ENCODE peak calls at places on chromosomes 4 and X, in nine cellular contexts. One of them, this sample, is unnamed.

GRCh38 chr4:27081675-27082579 is 221.3 kb downstream of the STIM2 start:
- DNase-seq in Caco-2: no peak
- DNase-seq in tibial artery: no peak
- DNase-seq in K562: no peak
- DNase-seq in HL-60: peak
- DNase-seq in coronary artery: no peak
- DNase-seq in cardiac fibroblast: no peak
- DNase-seq in GM13977: no peak
- DNase-seq in astrocyte of the cerebellum: no peak
- DNase-seq in this sample: no peak

GRCh38 chr4:2842667-2843022 is 999 bp upstream of the ADD1 start:
- DNase-seq in Caco-2: no peak
- DNase-seq in tibial artery: no peak
- DNase-seq in K562: no peak
- DNase-seq in HL-60: no peak
- DNase-seq in coronary artery: no peak
- DNase-seq in cardiac fibroblast: no peak
- DNase-seq in GM13977: no peak
- DNase-seq in astrocyte of the cerebellum: no peak
- DNase-seq in this sample: no peak

GRCh38 chr4:79235074-79235473 is 90.8 kb downstream of the NAA11 start:
- DNase-seq in Caco-2: no peak
- DNase-seq in tibial artery: no peak
- DNase-seq in K562: no peak
- DNase-seq in HL-60: no peak
- DNase-seq in coronary artery: no peak
- DNase-seq in cardiac fibroblast: no peak
- DNase-seq in GM13977: no peak
- DNase-seq in astrocyte of the cerebellum: no peak
- DNase-seq in this sample: no peak

GRCh38 chrX:21800344-21800770 is 39.1 kb upstream of the MBTPS2 start:
- DNase-seq in Caco-2: no peak
- DNase-seq in tibial artery: no peak
- DNase-seq in K562: no peak
- DNase-seq in HL-60: no peak
- DNase-seq in coronary artery: no peak
- DNase-seq in cardiac fibroblast: no peak
- DNase-seq in GM13977: no peak
- DNase-seq in astrocyte of the cerebellum: peak
- DNase-seq in this sample: no peak

GRCh38 chr4:15348236-15348635 is 79.6 kb upstream of the C1QTNF7 start:
- DNase-seq in Caco-2: peak
- DNase-seq in tibial artery: no peak
- DNase-seq in K562: no peak
- DNase-seq in HL-60: no peak
- DNase-seq in coronary artery: no peak
- DNase-seq in cardiac fibroblast: no peak
- DNase-seq in GM13977: no peak
- DNase-seq in astrocyte of the cerebellum: no peak
- DNase-seq in this sample: no peak

GRCh38 chr4:101643201-101643600 is 147.3 kb upstream of the BANK1 start:
- DNase-seq in Caco-2: no peak
- DNase-seq in tibial artery: no peak
- DNase-seq in K562: no peak
- DNase-seq in HL-60: no peak
- DNase-seq in coronary artery: no peak
- DNase-seq in cardiac fibroblast: no peak
- DNase-seq in GM13977: no peak
- DNase-seq in astrocyte of the cerebellum: no peak
- DNase-seq in this sample: no peak

GRCh38 chr4:107908377-107908776 is 23.0 kb upstream of the CYP2U1 start:
- DNase-seq in Caco-2: no peak
- DNase-seq in tibial artery: no peak
- DNase-seq in K562: no peak
- DNase-seq in HL-60: no peak
- DNase-seq in coronary artery: no peak
- DNase-seq in cardiac fibroblast: no peak
- DNase-seq in GM13977: no peak
- DNase-seq in astrocyte of the cerebellum: no peak
- DNase-seq in this sample: no peak

GRCh38 chrX:28398352-28398751 is 188.9 kb upstream of the IL1RAPL1 start:
- DNase-seq in Caco-2: no peak
- DNase-seq in tibial artery: no peak
- DNase-seq in K562: no peak
- DNase-seq in HL-60: no peak
- DNase-seq in coronary artery: no peak
- DNase-seq in cardiac fibroblast: no peak
- DNase-seq in GM13977: no peak
- DNase-seq in astrocyte of the cerebellum: no peak
- DNase-seq in this sample: no peak

GRCh38 chrX:118718737-118719136 is 8.7 kb upstream of the IL13RA1 start:
- DNase-seq in Caco-2: no peak
- DNase-seq in tibial artery: no peak
- DNase-seq in K562: no peak
- DNase-seq in HL-60: no peak
- DNase-seq in coronary artery: no peak
- DNase-seq in cardiac fibroblast: no peak
- DNase-seq in GM13977: no peak
- DNase-seq in astrocyte of the cerebellum: no peak
- DNase-seq in this sample: no peak

GRCh38 chr4:63693321-63693720 is 715.9 kb downstream of the TECRL start:
- DNase-seq in Caco-2: no peak
- DNase-seq in tibial artery: no peak
- DNase-seq in K562: no peak
- DNase-seq in HL-60: no peak
- DNase-seq in coronary artery: no peak
- DNase-seq in cardiac fibroblast: peak
- DNase-seq in GM13977: no peak
- DNase-seq in astrocyte of the cerebellum: no peak
- DNase-seq in this sample: no peak

GRCh38 chrX:72057331-72057730 is 74.4 kb downstream of the RTL5 start:
- DNase-seq in Caco-2: no peak
- DNase-seq in tibial artery: no peak
- DNase-seq in K562: no peak
- DNase-seq in HL-60: peak
- DNase-seq in coronary artery: peak
- DNase-seq in cardiac fibroblast: no peak
- DNase-seq in GM13977: no peak
- DNase-seq in astrocyte of the cerebellum: no peak
- DNase-seq in this sample: no peak

GRCh38 chr4:879730-880079 is 52.4 kb downstream of the GAK start:
- DNase-seq in Caco-2: no peak
- DNase-seq in tibial artery: no peak
- DNase-seq in K562: no peak
- DNase-seq in HL-60: no peak
- DNase-seq in coronary artery: no peak
- DNase-seq in cardiac fibroblast: no peak
- DNase-seq in GM13977: peak
- DNase-seq in astrocyte of the cerebellum: no peak
- DNase-seq in this sample: peak

GRCh38 chr4:106034751-106035150 is 139.5 kb downstream of the NPNT start:
- DNase-seq in Caco-2: no peak
- DNase-seq in tibial artery: no peak
- DNase-seq in K562: no peak
- DNase-seq in HL-60: no peak
- DNase-seq in coronary artery: no peak
- DNase-seq in cardiac fibroblast: no peak
- DNase-seq in GM13977: no peak
- DNase-seq in astrocyte of the cerebellum: no peak
- DNase-seq in this sample: no peak

GRCh38 chrX:104280609-104281008 is 25.9 kb upstream of the ESX1 start:
- DNase-seq in Caco-2: no peak
- DNase-seq in tibial artery: no peak
- DNase-seq in K562: no peak
- DNase-seq in HL-60: no peak
- DNase-seq in coronary artery: no peak
- DNase-seq in cardiac fibroblast: no peak
- DNase-seq in GM13977: no peak
- DNase-seq in astrocyte of the cerebellum: no peak
- DNase-seq in this sample: no peak

GRCh38 chr4:23937173-23937572 is 47.3 kb upstream of the PPARGC1A start:
- DNase-seq in Caco-2: no peak
- DNase-seq in tibial artery: no peak
- DNase-seq in K562: no peak
- DNase-seq in HL-60: no peak
- DNase-seq in coronary artery: no peak
- DNase-seq in cardiac fibroblast: peak
- DNase-seq in GM13977: no peak
- DNase-seq in astrocyte of the cerebellum: no peak
- DNase-seq in this sample: no peak

GRCh38 chrX:68929332-68930150 is 100.7 kb downstream of the EFNB1 start:
- DNase-seq in Caco-2: no peak
- DNase-seq in tibial artery: no peak
- DNase-seq in K562: no peak
- DNase-seq in HL-60: no peak
- DNase-seq in coronary artery: no peak
- DNase-seq in cardiac fibroblast: peak
- DNase-seq in GM13977: no peak
- DNase-seq in astrocyte of the cerebellum: peak
- DNase-seq in this sample: no peak

GRCh38 chrX:53284684-53285447 is 3.5 kb upstream of the IQSEC2 start:
- DNase-seq in Caco-2: peak
- DNase-seq in tibial artery: peak
- DNase-seq in K562: peak
- DNase-seq in HL-60: no peak
- DNase-seq in coronary artery: no peak
- DNase-seq in cardiac fibroblast: peak
- DNase-seq in GM13977: peak
- DNase-seq in astrocyte of the cerebellum: no peak
- DNase-seq in this sample: peak

GRCh38 chrX:81414630-81415029 is 212.7 kb downstream of the SH3BGRL start:
- DNase-seq in Caco-2: no peak
- DNase-seq in tibial artery: no peak
- DNase-seq in K562: no peak
- DNase-seq in HL-60: no peak
- DNase-seq in coronary artery: no peak
- DNase-seq in cardiac fibroblast: no peak
- DNase-seq in GM13977: no peak
- DNase-seq in astrocyte of the cerebellum: no peak
- DNase-seq in this sample: no peak

GRCh38 chr4:10160280-10160856 is 43.8 kb upstream of the WDR1 start:
- DNase-seq in Caco-2: peak
- DNase-seq in tibial artery: no peak
- DNase-seq in K562: peak
- DNase-seq in HL-60: no peak
- DNase-seq in coronary artery: no peak
- DNase-seq in cardiac fibroblast: peak
- DNase-seq in GM13977: no peak
- DNase-seq in astrocyte of the cerebellum: no peak
- DNase-seq in this sample: no peak
- TF ChIP-seq CTCF in Caco-2: peak
- TF ChIP-seq CTCF in tibial artery: no peak
- TF ChIP-seq CTCF in K562: peak
- TF ChIP-seq CTCF in HL-60: no peak
- TF ChIP-seq CTCF in coronary artery: no peak
- TF ChIP-seq CTCF in cardiac fibroblast: peak
- TF ChIP-seq CTCF in GM13977: no peak
- TF ChIP-seq CTCF in astrocyte of the cerebellum: no peak
- TF ChIP-seq CTCF in this sample: no peak

GRCh38 chr4:67126115-67126514 is 419.2 kb downstream of the CENPC start:
- DNase-seq in Caco-2: no peak
- DNase-seq in tibial artery: no peak
- DNase-seq in K562: no peak
- DNase-seq in HL-60: no peak
- DNase-seq in coronary artery: no peak
- DNase-seq in cardiac fibroblast: no peak
- DNase-seq in GM13977: no peak
- DNase-seq in astrocyte of the cerebellum: peak
- DNase-seq in this sample: no peak

GRCh38 chr4:67122029-67122428 is 423.3 kb downstream of the CENPC start:
- DNase-seq in Caco-2: peak
- DNase-seq in tibial artery: no peak
- DNase-seq in K562: no peak
- DNase-seq in HL-60: no peak
- DNase-seq in coronary artery: no peak
- DNase-seq in cardiac fibroblast: peak
- DNase-seq in GM13977: no peak
- DNase-seq in astrocyte of the cerebellum: no peak
- DNase-seq in this sample: no peak
- TF ChIP-seq CTCF in Caco-2: peak
- TF ChIP-seq CTCF in tibial artery: no peak
- TF ChIP-seq CTCF in K562: no peak
- TF ChIP-seq CTCF in HL-60: no peak
- TF ChIP-seq CTCF in coronary artery: no peak
- TF ChIP-seq CTCF in cardiac fibroblast: peak
- TF ChIP-seq CTCF in GM13977: peak
- TF ChIP-seq CTCF in astrocyte of the cerebellum: peak
- TF ChIP-seq CTCF in this sample: peak

DNA sequence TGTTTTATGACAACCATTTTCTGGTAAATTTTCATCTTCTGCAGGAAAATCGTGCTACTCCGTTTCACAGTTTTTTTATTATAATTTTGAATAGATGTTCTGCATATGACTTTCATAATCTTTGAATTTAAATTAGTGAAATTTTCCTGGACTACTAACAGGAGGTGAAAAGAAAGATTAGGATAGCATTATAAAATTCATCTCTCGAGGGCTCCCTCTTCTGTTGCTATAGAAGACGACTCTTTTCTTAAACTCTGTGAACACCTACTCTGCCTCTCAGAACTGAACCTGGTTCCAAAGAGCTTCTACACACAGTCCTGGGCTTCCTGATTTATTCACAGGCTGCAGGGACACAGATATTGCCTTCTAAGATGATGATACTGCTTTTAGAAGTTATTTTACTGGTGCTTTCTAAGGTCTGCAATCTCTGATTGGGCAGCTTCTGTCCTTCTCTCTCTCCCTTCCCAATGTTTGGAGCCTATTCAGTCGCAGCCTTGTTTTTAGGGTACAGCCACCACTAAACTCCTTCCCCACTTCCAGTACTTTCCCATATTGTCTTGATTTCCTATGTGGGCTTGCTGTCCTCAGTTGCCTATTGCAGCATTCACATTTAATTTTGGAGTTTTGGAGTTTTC is 10.1 kb upstream of the SAP30 start:
- DNase-seq in Caco-2: no peak
- DNase-seq in tibial artery: no peak
- DNase-seq in K562: no peak
- DNase-seq in HL-60: no peak
- DNase-seq in coronary artery: no peak
- DNase-seq in cardiac fibroblast: peak
- DNase-seq in GM13977: no peak
- DNase-seq in astrocyte of the cerebellum: no peak
- DNase-seq in this sample: no peak
- TF ChIP-seq CTCF in Caco-2: peak
- TF ChIP-seq CTCF in tibial artery: no peak
- TF ChIP-seq CTCF in K562: peak
- TF ChIP-seq CTCF in HL-60: peak
- TF ChIP-seq CTCF in coronary artery: no peak
- TF ChIP-seq CTCF in cardiac fibroblast: peak
- TF ChIP-seq CTCF in GM13977: no peak
- TF ChIP-seq CTCF in astrocyte of the cerebellum: peak
- TF ChIP-seq CTCF in this sample: no peak

DNA sequence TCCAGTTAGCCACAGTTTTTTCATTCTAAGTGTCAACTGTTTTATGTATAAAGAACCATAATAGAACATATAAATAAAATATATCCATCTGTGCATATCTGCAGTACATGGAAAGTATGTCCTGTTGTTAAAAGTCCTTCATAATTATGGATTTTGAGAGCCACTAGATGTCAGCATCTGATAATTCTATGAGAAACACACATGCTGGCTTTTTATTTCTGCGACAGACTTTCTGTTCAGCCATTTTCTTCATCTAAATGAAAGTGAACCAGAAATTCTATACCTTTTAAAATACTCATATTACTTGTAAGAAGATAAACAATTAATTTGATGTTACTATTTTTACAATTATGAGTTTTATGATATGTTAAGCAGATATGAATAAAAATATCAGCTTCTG is 251.4 kb downstream of the GPM6A start:
- DNase-seq in Caco-2: no peak
- DNase-seq in tibial artery: no peak
- DNase-seq in K562: no peak
- DNase-seq in HL-60: no peak
- DNase-seq in coronary artery: no peak
- DNase-seq in cardiac fibroblast: peak
- DNase-seq in GM13977: peak
- DNase-seq in astrocyte of the cerebellum: peak
- DNase-seq in this sample: peak
- TF ChIP-seq CTCF in Caco-2: peak
- TF ChIP-seq CTCF in tibial artery: no peak
- TF ChIP-seq CTCF in K562: no peak
- TF ChIP-seq CTCF in HL-60: no peak
- TF ChIP-seq CTCF in coronary artery: no peak
- TF ChIP-seq CTCF in cardiac fibroblast: no peak
- TF ChIP-seq CTCF in GM13977: peak
- TF ChIP-seq CTCF in astrocyte of the cerebellum: peak
- TF ChIP-seq CTCF in this sample: peak